ENCODE peak calls at places on chromosome 13, in nine cellular contexts. One of them, this sample, is unnamed.

GRCh38 chr13:80251403-80251802 is 89.5 kb downstream of the SPRY2 start:
- DNase-seq in thoracic aorta: no peak
- DNase-seq in right cardiac atrium: no peak
- DNase-seq in tibial artery: no peak
- DNase-seq in uterus: no peak
- DNase-seq in neuronal stem cell: no peak
- DNase-seq in esophagus squamous epithelium: no peak
- DNase-seq in Karpas-422: no peak
- DNase-seq in IMR-90: peak
- DNase-seq in this sample: no peak

GRCh38 chr13:63198076-63198475 is 1782.4 kb upstream of the PCDH20 start:
- DNase-seq in tibial artery: no peak
- DNase-seq in neuronal stem cell: no peak
- DNase-seq in Karpas-422: no peak
- DNase-seq in uterus: no peak
- DNase-seq in IMR-90: peak
- DNase-seq in esophagus squamous epithelium: no peak
- DNase-seq in thoracic aorta: no peak
- DNase-seq in right cardiac atrium: no peak
- DNase-seq in this sample: no peak

GRCh38 chr13:24341439-24341838 is 32.1 kb downstream of the C1QTNF9 start:
- DNase-seq in tibial artery: no peak
- DNase-seq in right cardiac atrium: no peak
- DNase-seq in esophagus squamous epithelium: no peak
- DNase-seq in neuronal stem cell: no peak
- DNase-seq in Karpas-422: no peak
- DNase-seq in thoracic aorta: no peak
- DNase-seq in IMR-90: peak
- DNase-seq in uterus: no peak
- DNase-seq in this sample: no peak

GRCh38 chr13:86960876-86961275 is 710.3 kb upstream of the SLITRK5 start:
- DNase-seq in uterus: no peak
- DNase-seq in tibial artery: no peak
- DNase-seq in Karpas-422: no peak
- DNase-seq in right cardiac atrium: no peak
- DNase-seq in esophagus squamous epithelium: no peak
- DNase-seq in neuronal stem cell: no peak
- DNase-seq in IMR-90: peak
- DNase-seq in thoracic aorta: no peak
- DNase-seq in this sample: no peak

GRCh38 chr13:46992383-46992952 is 95.6 kb upstream of the HTR2A start:
- DNase-seq in Karpas-422: peak
- DNase-seq in uterus: no peak
- DNase-seq in thoracic aorta: no peak
- DNase-seq in right cardiac atrium: no peak
- DNase-seq in neuronal stem cell: no peak
- DNase-seq in esophagus squamous epithelium: no peak
- DNase-seq in IMR-90: no peak
- DNase-seq in tibial artery: no peak
- DNase-seq in this sample: no peak

GRCh38 chr13:44174769-44175425 is 198.7 kb upstream of the SERP2 start:
- DNase-seq in uterus: no peak
- DNase-seq in tibial artery: no peak
- DNase-seq in right cardiac atrium: no peak
- DNase-seq in thoracic aorta: no peak
- DNase-seq in Karpas-422: peak
- DNase-seq in esophagus squamous epithelium: no peak
- DNase-seq in IMR-90: peak
- DNase-seq in neuronal stem cell: no peak
- DNase-seq in this sample: no peak

GRCh38 chr13:93859666-93860065 is 619.8 kb downstream of the DCT start:
- DNase-seq in tibial artery: no peak
- DNase-seq in uterus: no peak
- DNase-seq in thoracic aorta: no peak
- DNase-seq in neuronal stem cell: no peak
- DNase-seq in Karpas-422: no peak
- DNase-seq in IMR-90: peak
- DNase-seq in esophagus squamous epithelium: no peak
- DNase-seq in right cardiac atrium: no peak
- DNase-seq in this sample: no peak

GRCh38 chr13:110339975-110340550 is 33.0 kb downstream of the COL4A2 start:
- DNase-seq in IMR-90: no peak
- DNase-seq in thoracic aorta: no peak
- DNase-seq in right cardiac atrium: no peak
- DNase-seq in tibial artery: peak
- DNase-seq in esophagus squamous epithelium: no peak
- DNase-seq in uterus: no peak
- DNase-seq in Karpas-422: no peak
- DNase-seq in neuronal stem cell: no peak
- DNase-seq in this sample: no peak

GRCh38 chr13:55199132-55199531 is 1941.6 kb upstream of the PRR20A start:
- DNase-seq in IMR-90: no peak
- DNase-seq in Karpas-422: no peak
- DNase-seq in thoracic aorta: no peak
- DNase-seq in right cardiac atrium: no peak
- DNase-seq in tibial artery: no peak
- DNase-seq in neuronal stem cell: no peak
- DNase-seq in esophagus squamous epithelium: no peak
- DNase-seq in uterus: no peak
- DNase-seq in this sample: no peak

GRCh38 chr13:24032252-24032651 is 128.3 kb upstream of the SPATA13 start:
- DNase-seq in Karpas-422: no peak
- DNase-seq in IMR-90: peak
- DNase-seq in right cardiac atrium: no peak
- DNase-seq in tibial artery: no peak
- DNase-seq in uterus: no peak
- DNase-seq in thoracic aorta: no peak
- DNase-seq in neuronal stem cell: no peak
- DNase-seq in esophagus squamous epithelium: no peak
- DNase-seq in this sample: no peak

GRCh38 chr13:29605860-29606526 is 10.5 kb upstream of the SLC7A1 start:
- DNase-seq in esophagus squamous epithelium: no peak
- DNase-seq in Karpas-422: peak
- DNase-seq in right cardiac atrium: peak
- DNase-seq in tibial artery: no peak
- DNase-seq in IMR-90: no peak
- DNase-seq in neuronal stem cell: no peak
- DNase-seq in thoracic aorta: no peak
- DNase-seq in uterus: no peak
- DNase-seq in this sample: no peak

DNA sequence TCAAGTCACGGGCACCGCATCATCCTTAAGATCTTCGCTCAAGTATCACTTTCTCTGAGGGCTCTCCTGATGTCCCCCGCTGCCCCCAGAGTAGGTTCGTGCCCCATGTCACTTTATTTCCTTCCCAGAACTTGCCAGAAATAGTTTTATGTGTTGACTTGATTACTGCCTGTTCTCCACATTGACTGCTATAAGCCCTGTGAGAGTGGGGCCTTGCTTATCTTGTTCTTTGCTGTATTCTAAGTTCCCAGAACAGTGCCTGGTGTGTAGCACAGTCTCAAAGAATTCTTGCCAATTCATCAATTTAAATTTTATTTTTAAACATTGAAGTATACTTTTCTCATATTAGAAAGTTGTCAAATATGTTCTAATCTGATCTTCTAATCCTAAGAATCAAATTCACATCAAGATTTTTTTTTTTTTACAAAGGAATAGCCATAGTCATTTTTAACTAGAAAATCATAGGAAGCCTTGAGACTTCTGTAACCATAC is 32.1 kb upstream of the GPR183 start:
- DNase-seq in thoracic aorta: no peak
- DNase-seq in right cardiac atrium: no peak
- DNase-seq in Karpas-422: no peak
- DNase-seq in tibial artery: no peak
- DNase-seq in IMR-90: no peak
- DNase-seq in neuronal stem cell: no peak
- DNase-seq in esophagus squamous epithelium: no peak
- DNase-seq in uterus: no peak
- DNase-seq in this sample: no peak
- H3K27ac ChIP-seq in thoracic aorta: no peak
- H3K27ac ChIP-seq in right cardiac atrium: no peak
- H3K27ac ChIP-seq in Karpas-422: no peak
- H3K27ac ChIP-seq in tibial artery: no peak
- H3K27ac ChIP-seq in IMR-90: no peak
- H3K27ac ChIP-seq in neuronal stem cell: no peak
- H3K27ac ChIP-seq in esophagus squamous epithelium: no peak
- H3K27ac ChIP-seq in uterus: no peak
- H3K27ac ChIP-seq in this sample: no peak

DNA sequence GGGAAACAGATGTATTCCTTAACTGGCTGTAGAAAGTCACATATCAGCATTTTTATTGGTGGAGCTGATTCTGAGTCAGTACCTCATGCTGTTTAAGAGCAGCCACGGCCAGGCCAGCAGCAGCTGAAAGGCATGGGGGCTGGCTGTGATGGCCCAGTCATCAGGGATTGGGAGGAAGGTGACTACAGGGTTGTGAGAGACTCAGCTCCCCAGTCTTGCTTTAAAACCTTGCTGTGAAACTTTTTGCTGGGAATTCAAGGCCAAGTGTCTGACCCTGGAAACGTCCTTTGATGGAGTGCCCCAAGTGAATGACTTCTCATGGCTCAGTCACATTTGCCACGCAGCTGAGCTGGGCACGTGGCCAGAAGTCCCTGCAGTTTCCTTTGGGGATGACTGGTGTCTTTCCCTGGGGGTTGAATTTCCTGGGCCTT is 39.1 kb upstream of the RNF113B start:
- DNase-seq in IMR-90: peak
- DNase-seq in esophagus squamous epithelium: no peak
- DNase-seq in tibial artery: peak
- DNase-seq in right cardiac atrium: peak
- DNase-seq in uterus: no peak
- DNase-seq in neuronal stem cell: no peak
- DNase-seq in Karpas-422: no peak
- DNase-seq in thoracic aorta: no peak
- DNase-seq in this sample: no peak
- H3K27ac ChIP-seq in IMR-90: peak
- H3K27ac ChIP-seq in esophagus squamous epithelium: no peak
- H3K27ac ChIP-seq in tibial artery: peak
- H3K27ac ChIP-seq in right cardiac atrium: no peak
- H3K27ac ChIP-seq in uterus: no peak
- H3K27ac ChIP-seq in neuronal stem cell: no peak
- H3K27ac ChIP-seq in Karpas-422: no peak
- H3K27ac ChIP-seq in thoracic aorta: no peak
- H3K27ac ChIP-seq in this sample: no peak

GRCh38 chr13:51782026-51782710 is 21.8 kb downstream of the DHRS12 start:
- DNase-seq in thoracic aorta: no peak
- DNase-seq in tibial artery: no peak
- DNase-seq in Karpas-422: no peak
- DNase-seq in neuronal stem cell: no peak
- DNase-seq in esophagus squamous epithelium: no peak
- DNase-seq in uterus: no peak
- DNase-seq in IMR-90: no peak
- DNase-seq in right cardiac atrium: no peak
- DNase-seq in this sample: no peak
- H3K27ac ChIP-seq in thoracic aorta: no peak
- H3K27ac ChIP-seq in tibial artery: no peak
- H3K27ac ChIP-seq in Karpas-422: no peak
- H3K27ac ChIP-seq in neuronal stem cell: no peak
- H3K27ac ChIP-seq in esophagus squamous epithelium: no peak
- H3K27ac ChIP-seq in uterus: no peak
- H3K27ac ChIP-seq in IMR-90: no peak
- H3K27ac ChIP-seq in right cardiac atrium: no peak
- H3K27ac ChIP-seq in this sample: no peak

GRCh38 chr13:26299168-26299788 is 45.3 kb downstream of the CDK8 start:
- DNase-seq in IMR-90: peak
- DNase-seq in tibial artery: no peak
- DNase-seq in thoracic aorta: no peak
- DNase-seq in esophagus squamous epithelium: no peak
- DNase-seq in right cardiac atrium: no peak
- DNase-seq in neuronal stem cell: no peak
- DNase-seq in uterus: no peak
- DNase-seq in Karpas-422: no peak
- DNase-seq in this sample: no peak
- H3K27ac ChIP-seq in IMR-90: no peak
- H3K27ac ChIP-seq in tibial artery: no peak
- H3K27ac ChIP-seq in thoracic aorta: no peak
- H3K27ac ChIP-seq in esophagus squamous epithelium: no peak
- H3K27ac ChIP-seq in right cardiac atrium: no peak
- H3K27ac ChIP-seq in neuronal stem cell: no peak
- H3K27ac ChIP-seq in uterus: no peak
- H3K27ac ChIP-seq in Karpas-422: no peak
- H3K27ac ChIP-seq in this sample: no peak

GRCh38 chr13:97502691-97503090 is 68.7 kb downstream of the RAP2A start:
- DNase-seq in tibial artery: no peak
- DNase-seq in IMR-90: no peak
- DNase-seq in neuronal stem cell: no peak
- DNase-seq in right cardiac atrium: no peak
- DNase-seq in Karpas-422: no peak
- DNase-seq in thoracic aorta: no peak
- DNase-seq in esophagus squamous epithelium: no peak
- DNase-seq in uterus: no peak
- DNase-seq in this sample: no peak
- H3K27ac ChIP-seq in tibial artery: no peak
- H3K27ac ChIP-seq in IMR-90: peak
- H3K27ac ChIP-seq in neuronal stem cell: no peak
- H3K27ac ChIP-seq in right cardiac atrium: no peak
- H3K27ac ChIP-seq in Karpas-422: no peak
- H3K27ac ChIP-seq in thoracic aorta: no peak
- H3K27ac ChIP-seq in esophagus squamous epithelium: no peak
- H3K27ac ChIP-seq in uterus: no peak
- H3K27ac ChIP-seq in this sample: no peak

DNA sequence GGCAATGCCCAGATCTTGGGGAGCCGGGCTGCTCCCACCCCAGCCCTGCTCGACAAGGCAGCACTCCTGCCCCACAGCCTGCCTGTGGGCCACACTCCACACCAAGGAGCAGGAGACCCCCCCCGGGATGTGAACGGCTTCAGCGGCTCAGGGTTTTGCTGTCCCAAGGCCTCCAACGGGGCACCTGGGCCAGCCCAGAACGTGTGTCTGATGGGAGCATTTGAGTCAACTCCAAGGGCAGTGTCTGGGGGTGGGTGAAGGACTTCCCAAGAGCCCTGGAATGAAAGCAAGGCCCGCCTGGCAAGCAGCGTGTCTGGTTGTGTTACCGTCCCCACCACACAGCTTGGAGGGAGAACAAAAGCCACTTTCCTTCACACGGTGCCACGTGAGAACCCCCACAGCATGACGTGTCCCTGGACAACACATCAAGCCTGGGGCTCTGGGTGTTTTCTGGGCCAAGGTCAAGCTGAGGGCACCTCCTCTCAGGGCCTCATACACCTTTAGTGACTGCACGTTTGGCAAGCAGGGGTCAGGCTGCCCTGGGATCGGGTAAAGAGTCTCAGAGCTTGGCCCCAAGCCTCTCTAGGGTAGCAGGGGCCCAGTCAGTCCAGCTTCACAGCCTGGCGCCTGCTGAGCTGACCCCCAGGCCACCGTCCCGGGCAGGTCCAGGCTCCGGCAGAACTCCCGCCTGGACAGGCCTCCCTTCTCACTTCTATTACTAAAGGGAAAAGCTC is 6.0 kb downstream of the C13orf46 start:
- DNase-seq in esophagus squamous epithelium: no peak
- DNase-seq in thoracic aorta: peak
- DNase-seq in right cardiac atrium: peak
- DNase-seq in tibial artery: no peak
- DNase-seq in IMR-90: no peak
- DNase-seq in neuronal stem cell: no peak
- DNase-seq in uterus: no peak
- DNase-seq in Karpas-422: no peak
- DNase-seq in this sample: no peak
- H3K27ac ChIP-seq in esophagus squamous epithelium: no peak
- H3K27ac ChIP-seq in thoracic aorta: no peak
- H3K27ac ChIP-seq in right cardiac atrium: no peak
- H3K27ac ChIP-seq in tibial artery: no peak
- H3K27ac ChIP-seq in IMR-90: no peak
- H3K27ac ChIP-seq in neuronal stem cell: no peak
- H3K27ac ChIP-seq in uterus: no peak
- H3K27ac ChIP-seq in Karpas-422: no peak
- H3K27ac ChIP-seq in this sample: no peak

GRCh38 chr13:51761638-51762350 is 42.2 kb downstream of the DHRS12 start:
- DNase-seq in tibial artery: no peak
- DNase-seq in thoracic aorta: no peak
- DNase-seq in right cardiac atrium: no peak
- DNase-seq in Karpas-422: no peak
- DNase-seq in neuronal stem cell: no peak
- DNase-seq in uterus: no peak
- DNase-seq in IMR-90: peak
- DNase-seq in esophagus squamous epithelium: no peak
- DNase-seq in this sample: no peak
- H3K27ac ChIP-seq in tibial artery: no peak
- H3K27ac ChIP-seq in thoracic aorta: peak
- H3K27ac ChIP-seq in right cardiac atrium: no peak
- H3K27ac ChIP-seq in Karpas-422: no peak
- H3K27ac ChIP-seq in neuronal stem cell: no peak
- H3K27ac ChIP-seq in uterus: peak
- H3K27ac ChIP-seq in IMR-90: peak
- H3K27ac ChIP-seq in esophagus squamous epithelium: no peak
- H3K27ac ChIP-seq in this sample: no peak

This sample was measured in caudate nucleus.